ENCODE peak calls at places on chromosomes 13 and 19, in ten cellular contexts. R is astrocyte of the hippocampus; M is GM04504; Y is uterus; B is stimulated activated CD4-positive, alpha-beta T cell treated with anti-CD3 and anti-CD28 coated beads, Interleukin-15, amount 100 ng/mL, for 1 hour; O is activated naive CD8-positive, alpha-beta T cell treated with anti-CD3 and anti-CD28 coated beads for 36 hours; T is stimulated activated naive CD4-positive, alpha-beta T cell; C is fibroblast of the conjunctiva; P is foreskin fibroblast; W is H9. Z is an unnamed sample.

GRCh38 chr13:24199016-24199415 is 38.5 kb downstream of the SPATA13 start:
- DNase-seq in B (no peak), O (no peak), W (no peak), P (peak), T (no peak), Y (peak), R (no peak), M (no peak), C (no peak), Z (no peak)

GRCh38 chr19:35663981-35664380 is 2.3 kb upstream of the UPK1A start:
- DNase-seq in O (no peak), C (no peak), Y (no peak), B (no peak), W (no peak), R (no peak), M (no peak), T (no peak), P (no peak), Z (no peak)

GRCh38 chr19:29603308-29603707 is 2.8 kb upstream of the POP4 start:
- DNase-seq in W (peak), T (no peak), B (no peak), C (no peak), R (no peak), M (no peak), P (no peak), O (no peak), Y (no peak), Z (no peak)

GRCh38 chr13:59750860-59751259 is 412.9 kb downstream of the DIAPH3 start:
- DNase-seq in C (peak), Y (no peak), T (no peak), P (peak), R (peak), M (peak), W (peak), O (no peak), B (no peak), Z (no peak)

GRCh38 chr19:44557933-44558332 is 28.5 kb upstream of the CEACAM20 start:
- DNase-seq in T (no peak), M (no peak), R (no peak), C (no peak), O (no peak), Y (no peak), B (no peak), P (no peak), W (no peak), Z (no peak)

GRCh38 chr19:55694241-55694655 is 19.2 kb downstream of the EPN1 start:
- DNase-seq in W (no peak), O (no peak), Y (no peak), M (no peak), P (no peak), T (no peak), C (no peak), B (no peak), R (no peak), Z (no peak)

GRCh38 chr13:106507560-106508274 is 27.7 kb downstream of the EFNB2 start:
- DNase-seq in P (peak), M (peak), W (no peak), Y (peak), R (peak), C (peak), O (no peak), B (no peak), T (no peak), Z (peak)

GRCh38 chr13:37138169-37138568 is 32.7 kb upstream of the CSNK1A1L start:
- DNase-seq in C (no peak), Y (no peak), T (no peak), M (no peak), W (peak), O (no peak), R (no peak), P (peak), B (no peak), Z (no peak)

GRCh38 chr13:93788456-93788855 is 561.8 kb downstream of the GPC6 start:
- DNase-seq in B (no peak), O (no peak), C (no peak), P (no peak), W (no peak), M (no peak), Y (no peak), T (no peak), R (peak), Z (no peak)

GRCh38 chr13:47332149-47332548 is 435.3 kb upstream of the HTR2A start:
- DNase-seq in O (no peak), B (no peak), M (no peak), Y (no peak), T (no peak), W (no peak), P (peak), C (no peak), R (peak), Z (no peak)

GRCh38 chr13:44629465-44630183 is 53.5 kb upstream of the TSC22D1 start:
- DNase-seq in C (no peak), O (no peak), T (no peak), M (peak), W (no peak), Y (no peak), R (peak), B (no peak), P (peak), Z (no peak)

GRCh38 chr13:27353166-27353583 is 71.2 kb upstream of the GTF3A start:
- DNase-seq in P (peak), M (no peak), C (no peak), B (no peak), W (no peak), R (peak), T (no peak), O (no peak), Y (no peak), Z (peak)

GRCh38 chr13:97306646-97307045 is 84.5 kb downstream of the MBNL2 start:
- DNase-seq in Y (no peak), T (no peak), C (peak), M (no peak), B (no peak), O (no peak), W (no peak), P (no peak), R (peak), Z (no peak)

GRCh38 chr13:21399741-21400140 is 59.4 kb downstream of the ZDHHC20 start:
- DNase-seq in Y (no peak), R (no peak), P (peak), C (no peak), O (no peak), W (no peak), M (no peak), T (peak), B (no peak), Z (peak)

GRCh38 chr19:610071-610800 is 20.6 kb downstream of the HCN2 start:
- DNase-seq in T (peak), W (no peak), C (no peak), O (peak), B (no peak), P (no peak), M (no peak), R (no peak), Y (no peak), Z (no peak)

GRCh38 chr19:19747357-19748220 is 14.7 kb upstream of the ZNF14 start:
- DNase-seq in P (no peak), R (no peak), T (no peak), M (no peak), Y (no peak), C (no peak), O (no peak), W (no peak), B (no peak), Z (no peak)

GRCh38 chr13:86464193-86464592 is 665.0 kb upstream of the SLITRK6 start:
- DNase-seq in C (no peak), T (no peak), O (no peak), P (no peak), Y (no peak), B (no peak), R (no peak), W (no peak), M (no peak), Z (no peak)

GRCh38 chr13:27018230-27018875 is 153.3 kb downstream of the USP12 start:
- DNase-seq in R (no peak), T (no peak), B (no peak), M (no peak), P (no peak), W (peak), O (no peak), Y (no peak), C (no peak), Z (no peak)

GRCh38 chr19:30353394-30353793 is 18.8 kb upstream of the ZNF536 start:
- DNase-seq in B (no peak), W (no peak), T (no peak), C (no peak), O (no peak), R (no peak), M (no peak), Y (no peak), P (no peak), Z (no peak)

GRCh38 chr13:77300176-77301141 is 26.4 kb downstream of the MYCBP2 start:
- DNase-seq in W (no peak), Y (no peak), O (no peak), P (peak), B (no peak), M (peak), T (no peak), R (peak), C (peak), Z (peak)

GRCh38 chr13:103471896-103472295 is 405.7 kb upstream of the SLC10A2 start:
- DNase-seq in C (no peak), O (no peak), P (no peak), T (no peak), Y (no peak), B (no peak), R (peak), M (no peak), W (peak), Z (no peak)

GRCh38 chr13:64553411-64554129 is 2676.6 kb downstream of the PCDH9 start:
- DNase-seq in B (no peak), C (no peak), O (no peak), M (no peak), W (no peak), T (no peak), Y (no peak), P (peak), R (no peak), Z (peak)

GRCh38 chr19:44303305-44303704 is 1.5 kb downstream of the ZNF235 start:
- DNase-seq in O (no peak), C (no peak), B (no peak), Y (no peak), M (no peak), T (no peak), W (no peak), R (peak), P (peak), Z (no peak)

GRCh38 chr13:28129911-28130693 is 8.2 kb upstream of the PAN3 start:
- DNase-seq in W (no peak), O (no peak), R (no peak), B (no peak), Y (no peak), P (no peak), M (no peak), T (no peak), C (no peak), Z (no peak)

GRCh38 chr19:7215176-7215575 is 79.0 kb downstream of the INSR start:
- DNase-seq in B (no peak), Y (no peak), T (no peak), P (no peak), W (no peak), O (no peak), R (no peak), C (no peak), M (no peak), Z (no peak)

GRCh38 chr19:39498262-39499081 is at the start of gene DLL3:
- DNase-seq in Y (no peak), M (no peak), B (no peak), T (peak), P (peak), C (no peak), R (peak), W (peak), O (peak), Z (no peak)

GRCh38 chr13:32007494-32007893 is 24.1 kb upstream of the FRY start:
- DNase-seq in Y (no peak), W (no peak), C (no peak), P (peak), B (no peak), M (no peak), T (no peak), O (no peak), R (no peak), Z (no peak)

GRCh38 chr13:98368019-98368418 is 190.9 kb upstream of the RNF113B start:
- DNase-seq in O (no peak), B (no peak), W (no peak), T (no peak), R (peak), C (no peak), Y (no peak), M (peak), P (no peak), Z (no peak)

GRCh38 chr13:37313383-37313782 is 207.9 kb upstream of the CSNK1A1L start:
- DNase-seq in O (no peak), Y (no peak), T (no peak), C (peak), P (peak), R (peak), W (no peak), M (peak), B (no peak), Z (no peak)

GRCh38 chr19:45306522-45307027 is 16.1 kb downstream of the CKM start:
- DNase-seq in O (no peak), C (no peak), M (no peak), P (no peak), T (no peak), W (peak), B (no peak), R (no peak), Y (no peak), Z (no peak)

GRCh38 chr13:19601749-19602725 is 31.4 kb upstream of the MPHOSPH8 start:
- DNase-seq in O (peak), T (peak), R (peak), B (peak), M (no peak), C (no peak), W (peak), P (peak), Y (no peak), Z (peak)

GRCh38 chr13:47039106-47039505 is 142.3 kb upstream of the HTR2A start:
- DNase-seq in C (peak), Y (no peak), W (no peak), M (peak), O (no peak), T (no peak), P (peak), R (peak), B (no peak), Z (no peak)

GRCh38 chr13:105827074-105827473 is 708.4 kb downstream of the EFNB2 start:
- DNase-seq in C (no peak), O (no peak), Y (no peak), P (no peak), W (no peak), R (no peak), B (no peak), M (no peak), T (no peak), Z (no peak)

GRCh38 chr19:1970003-1970805 is 29.2 kb downstream of the CSNK1G2 start:
- DNase-seq in M (no peak), Y (no peak), R (no peak), T (no peak), W (no peak), O (no peak), B (no peak), P (no peak), C (no peak), Z (no peak)

GRCh38 chr13:98480915-98481510 is 95.9 kb downstream of the STK24 start:
- DNase-seq in R (no peak), B (no peak), M (no peak), P (peak), T (no peak), Y (no peak), O (peak), C (no peak), W (no peak), Z (peak)

GRCh38 chr19:18029617-18030338 is 21.8 kb downstream of the ARRDC2 start:
- DNase-seq in Y (no peak), P (peak), R (peak), C (no peak), W (no peak), M (no peak), O (no peak), B (no peak), T (no peak), Z (no peak)

GRCh38 chr19:40165362-40165937 is 25.8 kb upstream of the MAP3K10 start:
- DNase-seq in B (peak), O (peak), R (peak), M (peak), P (peak), W (peak), C (peak), Y (peak), T (peak), Z (peak)

GRCh38 chr13:113551081-113552000 is 33.2 kb upstream of the TFDP1 start:
- DNase-seq in B (no peak), P (no peak), C (no peak), Y (peak), W (peak), O (no peak), T (no peak), R (no peak), M (no peak), Z (no peak)

GRCh38 chr19:16594131-16594586 is 21.9 kb upstream of the SLC35E1 start:
- DNase-seq in O (peak), M (no peak), P (no peak), C (no peak), T (peak), Y (no peak), B (no peak), R (no peak), W (no peak), Z (peak)

GRCh38 chr19:39444598-39445257 is 654 bp upstream of the SUPT5H start:
- DNase-seq in M (no peak), R (peak), O (no peak), W (no peak), B (no peak), C (no peak), P (peak), T (peak), Y (no peak), Z (no peak)

Z was measured in MV-4-11.